ENCODE peak calls at places on chromosome 14, in four cellular contexts. U, L, P and D are unnamed samples.

GRCh38 chr14:36767603-36768281 is 106.1 kb downstream of the PAX9 start:
- DNase-seq in P (no peak), L (peak; percentile 67), U (no peak), D (no peak)

GRCh38 chr14:73234029-73234428 is 3.3 kb upstream of the PAPLN start:
- DNase-seq in L (no peak), U (no peak), P (no peak), D (no peak)

GRCh38 chr14:22737052-22737451 is 29.4 kb upstream of the OXA1L start:
- DNase-seq in P (no peak), L (no peak), U (peak; percentile 62), D (no peak)

GRCh38 chr14:63747836-63748235 is 20.0 kb upstream of the SGPP1 start:
- DNase-seq in P (no peak), L (no peak), U (no peak), D (no peak)

GRCh38 chr14:37054144-37054543 is 118.3 kb downstream of the SLC25A21 start:
- DNase-seq in P (no peak), L (no peak), U (no peak), D (no peak)

GRCh38 chr14:65439117-65439516 is 26.6 kb downstream of the FUT8 start:
- DNase-seq in L (no peak), U (no peak), P (no peak), D (no peak)

GRCh38 chr14:59882957-59883356 is 12.4 kb upstream of the RTN1 start:
- DNase-seq in P (no peak), L (no peak), U (no peak), D (no peak)

GRCh38 chr14:50364792-50365191 is 31.9 kb downstream of the CDKL1 start:
- DNase-seq in L (no peak), U (no peak), P (no peak), D (no peak)

GRCh38 chr14:81275995-81276698 is 55.4 kb upstream of the GTF2A1 start:
- DNase-seq in L (no peak), P (no peak), U (no peak), D (no peak)